ENCODE peak calls at places on chromosomes 12 and 14, in six cellular contexts. J, X, C, T, Z and G are unnamed samples.

GRCh38 chr12:21600196-21600595 is 4.5 kb downstream of the GYS2 start:
- DNase-seq in C (no peak), Z (no peak), X (no peak), T (no peak), J (no peak), G (no peak)

GRCh38 chr12:80056845-80057244 is 42.5 kb upstream of the OTOGL start:
- DNase-seq in J (peak; percentile 77), T (no peak), X (peak; percentile 65), C (no peak), Z (no peak), G (no peak)

GRCh38 chr12:131129839-131130238 is 176.1 kb downstream of the ADGRD1 start:
- DNase-seq in Z (no peak), T (no peak), C (no peak), X (no peak), J (no peak), G (no peak)

GRCh38 chr12:53843545-53843944 is 91.8 kb upstream of the CISTR start:
- DNase-seq in T (no peak), X (no peak), Z (no peak), J (no peak), C (no peak), G (no peak)

GRCh38 chr12:7411343-7411742 is 32.6 kb downstream of the CD163L1 start:
- DNase-seq in T (no peak), Z (no peak), C (no peak), J (no peak), X (no peak), G (no peak)

GRCh38 chr14:54498579-54498978 is 9.8 kb upstream of the GMFB start:
- DNase-seq in C (no peak), T (no peak), Z (no peak), X (no peak), J (no peak), G (no peak)

GRCh38 chr14:67221248-67221981 is 19.8 kb upstream of the PALS1 start:
- DNase-seq in Z (no peak), J (no peak), X (no peak), T (no peak), C (peak; percentile 64), G (no peak)

GRCh38 chr12:14190694-14191093 is 174.8 kb upstream of the ATF7IP start:
- DNase-seq in C (no peak), Z (no peak), X (no peak), J (no peak), T (no peak), G (no peak)

GRCh38 chr12:49089831-49090773 is 4.5 kb downstream of the DHH start:
- DNase-seq in J (peak; percentile 31), Z (no peak), C (no peak), X (peak; percentile 35), T (peak; percentile 36), G (no peak)

GRCh38 chr12:14937689-14938088 is 648 bp downstream of the ERP27 start:
- DNase-seq in Z (no peak), T (no peak), C (no peak), X (no peak), J (no peak), G (no peak)

GRCh38 chr12:56346663-56347062 is 8.0 kb downstream of the IL23A start:
- DNase-seq in J (no peak), X (no peak), C (no peak), T (no peak), Z (no peak), G (no peak)

GRCh38 chr12:40002178-40003169 is 103.4 kb downstream of the SLC2A13 start:
- DNase-seq in C (no peak), X (no peak), T (no peak), Z (no peak), J (peak; percentile 37), G (no peak)

GRCh38 chr14:69580009-69580577 is 5.4 kb upstream of the CCDC177 start:
- DNase-seq in C (no peak), T (peak; percentile 39), Z (peak; percentile 71), J (peak; percentile 30), X (no peak), G (no peak)

GRCh38 chr12:99553461-99553860 is 94.1 kb upstream of the GARIN6 start:
- DNase-seq in J (no peak), Z (no peak), T (no peak), X (no peak), C (no peak), G (no peak)

GRCh38 chr12:122021822-122022392 is at the start of gene BCL7A:
- DNase-seq in X (peak; percentile 72), J (peak; percentile 70), T (peak; percentile 63), C (no peak), Z (peak; percentile 63), G (no peak)

GRCh38 chr12:27528788-27529187 is 4.8 kb downstream of the PPFIBP1 start:
- DNase-seq in T (no peak), J (no peak), Z (no peak), C (no peak), X (no peak), G (no peak)

GRCh38 chr14:54564071-54564798 is 2.7 kb upstream of the SAMD4A start:
- DNase-seq in J (no peak), X (no peak), T (no peak), C (no peak), Z (no peak), G (no peak)

GRCh38 chr12:90659060-90659459 is 295.9 kb downstream of the CCER1 start:
- DNase-seq in T (no peak), X (no peak), C (no peak), Z (no peak), J (no peak), G (no peak)

GRCh38 chr14:53630336-53630735 is 326.3 kb downstream of the BMP4 start:
- DNase-seq in C (no peak), T (no peak), J (no peak), Z (no peak), X (no peak), G (no peak)

GRCh38 chr12:104132351-104132956 is 5.6 kb downstream of the NFYB start:
- DNase-seq in Z (no peak), J (no peak), C (no peak), T (no peak), X (no peak), G (no peak)

GRCh38 chr14:99543985-99544384 is 60.0 kb downstream of the CCDC85C start:
- DNase-seq in Z (no peak), J (no peak), C (no peak), X (no peak), T (no peak), G (no peak)

GRCh38 chr14:38291681-38292459 is 36.0 kb upstream of the CLEC14A start:
- DNase-seq in C (no peak), X (no peak), Z (no peak), T (no peak), J (no peak), G (no peak)

GRCh38 chr12:106301241-106301610 is 1.3 kb upstream of the TCP11L2 start:
- DNase-seq in J (no peak), T (no peak), Z (no peak), X (no peak), C (no peak), G (no peak)